ENCODE peak calls at places on chromosomes 3 and 15, in six cellular contexts. Y, N, E, W, P and S are unnamed samples.

GRCh38 chr3:128442070-128442469 is 24.6 kb downstream of the DNAJB8 start:
- DNase-seq in Y (no peak), N (no peak), E (no peak), W (no peak), P (no peak), S (no peak)

GRCh38 chr15:45918839-45919238 is 284.0 kb downstream of the SQOR start:
- DNase-seq in Y (no peak), N (no peak), E (no peak), W (no peak), P (no peak), S (no peak)

GRCh38 chr3:37377670-37378069 is 203.3 kb upstream of the LRRFIP2 start:
- DNase-seq in Y (no peak), N (no peak), E (no peak), W (no peak), P (no peak), S (no peak)

GRCh38 chr15:63918317-63918672 is 84.5 kb upstream of the HERC1 start:
- DNase-seq in Y (no peak), N (no peak), E (no peak), W (no peak), P (no peak), S (no peak)

GRCh38 chr3:138943724-138944131 is 3.2 kb downstream of the FOXL2 start:
- DNase-seq in Y (peak; percentile 35), N (no peak), E (peak; percentile 35), W (no peak), P (no peak), S (peak; percentile 48)

GRCh38 chr3:111967071-111967470 is 11.8 kb upstream of the ABHD10 start:
- DNase-seq in Y (no peak), N (no peak), E (no peak), W (no peak), P (no peak), S (no peak)

GRCh38 chr3:169199283-169199682 is 464.2 kb downstream of the MECOM start:
- DNase-seq in Y (no peak), N (no peak), E (no peak), W (no peak), P (no peak), S (no peak)

GRCh38 chr3:47932431-47932830 is 83.8 kb downstream of the MAP4 start:
- DNase-seq in Y (peak; percentile 12), N (no peak), E (no peak), W (no peak), P (peak; percentile 47), S (no peak)

GRCh38 chr15:47437492-47437891 is 279.8 kb upstream of the SEMA6D start:
- DNase-seq in Y (no peak), N (no peak), E (no peak), W (no peak), P (no peak), S (no peak)

GRCh38 chr3:182487048-182487447 is 306.3 kb upstream of the ATP11B start:
- DNase-seq in Y (no peak), N (no peak), E (no peak), W (no peak), P (no peak), S (no peak)

GRCh38 chr3:64639022-64639421 is 48.8 kb downstream of the ADAMTS9 start:
- DNase-seq in Y (no peak), N (no peak), E (no peak), W (no peak), P (no peak), S (no peak)

GRCh38 chr3:162390891-162391290 is 894.3 kb downstream of the OTOL1 start:
- DNase-seq in Y (peak; percentile 47), N (no peak), E (no peak), W (no peak), P (peak; percentile 88), S (no peak)

GRCh38 chr3:30666564-30667249 is 60.3 kb downstream of the TGFBR2 start:
- DNase-seq in Y (no peak), N (no peak), E (no peak), W (no peak), P (no peak), S (no peak)

GRCh38 chr3:178078933-178079332 is 457.3 kb upstream of the KCNMB2 start:
- DNase-seq in Y (peak; percentile 92), N (no peak), E (no peak), W (peak; percentile 81), P (peak; percentile 68), S (no peak)

GRCh38 chr3:100521439-100521845 is 29.0 kb downstream of the TMEM45A start:
- DNase-seq in Y (no peak), N (no peak), E (no peak), W (no peak), P (no peak), S (peak; percentile 84)

GRCh38 chr15:78752492-78753358 is 58.5 kb downstream of the ADAMTS7 start:
- DNase-seq in Y (no peak), N (no peak), E (no peak), W (no peak), P (no peak), S (no peak)

GRCh38 chr3:172159962-172160538 is 120.7 kb downstream of the FNDC3B start:
- DNase-seq in Y (peak; percentile 81), N (no peak), E (no peak), W (peak; percentile 40), P (peak; percentile 58), S (no peak)

GRCh38 chr15:73741401-73741836 is 11.7 kb downstream of the INSYN1 start:
- DNase-seq in Y (no peak), N (no peak), E (no peak), W (no peak), P (no peak), S (no peak)

GRCh38 chr15:89333959-89334509 is 590 bp downstream of the POLG start:
- DNase-seq in Y (peak; percentile 17), N (peak; percentile 79), E (no peak), W (no peak), P (no peak), S (no peak)

GRCh38 chr3:66486646-66487045 is 14.2 kb downstream of the LRIG1 start:
- DNase-seq in Y (peak; percentile 93), N (no peak), E (no peak), W (no peak), P (peak; percentile 85), S (no peak)

GRCh38 chr3:18111702-18112311 is 313.3 kb downstream of the SATB1 start:
- DNase-seq in Y (peak; percentile 18), N (no peak), E (no peak), W (no peak), P (peak; percentile 36), S (no peak)

GRCh38 chr3:127039719-127040118 is 56.8 kb downstream of the PLXNA1 start:
- DNase-seq in Y (no peak), N (peak; percentile 34), E (no peak), W (no peak), P (no peak), S (no peak)

GRCh38 chr3:51777985-51778384 is 1.1 kb downstream of the IQCF6 start:
- DNase-seq in Y (no peak), N (peak; percentile 72), E (no peak), W (peak; percentile 65), P (no peak), S (no peak)

GRCh38 chr3:192901435-192901834 is 16.2 kb downstream of the MB21D2 start:
- DNase-seq in Y (peak; percentile 94), N (no peak), E (no peak), W (no peak), P (peak; percentile 97), S (no peak)

GRCh38 chr15:90813796-90814192 is 54.6 kb upstream of the FURIN start:
- DNase-seq in Y (no peak), N (no peak), E (no peak), W (no peak), P (no peak), S (no peak)

GRCh38 chr15:70856884-70857546 is 3.1 kb upstream of the LARP6 start:
- DNase-seq in Y (peak; percentile 100), N (peak; percentile 86), E (no peak), W (peak; percentile 45), P (peak; percentile 99), S (peak; percentile 88)
- H3K4me3 ChIP-seq in Y (no peak overlapping the region), N (no peak overlapping the region), E (no peak overlapping the region), W (no peak overlapping the region), P (no peak overlapping the region), S (no peak overlapping the region)

DNA sequence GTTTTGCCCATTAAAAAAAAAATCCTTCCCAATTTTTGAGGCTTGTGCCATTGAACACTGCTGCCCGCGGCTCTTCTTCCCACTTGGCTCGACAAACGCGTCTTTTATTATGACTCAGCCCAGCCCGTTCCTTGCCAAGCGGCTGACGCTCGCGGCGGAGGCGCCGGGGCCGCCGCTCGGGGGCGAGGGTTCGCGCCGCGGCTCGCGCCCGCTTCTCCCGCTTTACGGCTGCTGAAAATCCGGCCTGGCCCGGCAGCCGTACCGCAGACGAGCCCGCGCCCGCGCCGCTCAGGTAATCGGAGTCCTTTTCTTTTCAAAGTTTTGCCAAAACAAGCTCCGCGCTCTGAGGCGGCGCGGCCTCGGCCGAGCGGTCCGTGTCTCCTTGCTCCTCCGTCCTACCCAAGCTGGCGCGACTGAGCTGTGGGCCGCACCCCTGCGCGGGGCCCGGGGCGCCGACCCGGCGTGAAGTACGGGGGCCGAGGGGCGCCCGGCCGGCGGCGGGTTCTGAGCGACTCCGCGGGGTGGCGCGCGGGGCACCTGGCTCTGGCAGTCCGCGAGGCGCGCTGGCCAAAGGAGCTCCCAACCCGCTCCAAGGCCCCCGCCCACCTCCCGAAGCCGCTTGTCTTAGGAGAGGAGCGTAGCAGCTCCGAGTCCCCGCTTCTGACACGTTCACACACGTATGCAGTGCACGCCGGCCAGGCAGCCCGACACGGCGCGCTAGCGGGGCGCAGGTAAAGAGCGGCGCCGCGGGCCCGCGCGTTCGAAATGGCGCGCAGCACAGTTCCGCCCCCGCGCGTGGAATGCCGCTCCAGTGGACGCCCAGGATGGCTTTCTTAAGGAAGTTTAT is 418.2 kb upstream of the NAALADL2 start:
- DNase-seq in Y (peak; percentile 94), N (peak; percentile 94), E (peak; percentile 72), W (peak; percentile 85), P (peak; percentile 91), S (peak; percentile 82)
- TF ChIP-seq CTCF in Y (no peak), N (no peak), E (no peak), W (no peak), P (no peak), S (no peak)

GRCh38 chr15:69117431-69117841 is 43.0 kb upstream of the GLCE start:
- DNase-seq in Y (no peak), N (no peak), E (no peak), W (no peak), P (no peak), S (no peak)
- H3K4me3 ChIP-seq in Y (no peak overlapping the region), N (no peak overlapping the region), E (no peak overlapping the region), W (no peak overlapping the region), P (no peak overlapping the region), S (no peak overlapping the region)

GRCh38 chr3:58332575-58333179 is at the start of gene PXK:
- DNase-seq in Y (peak; percentile 68), N (peak; percentile 91), E (peak; percentile 74), W (peak; percentile 77), P (peak; percentile 67), S (peak; percentile 95)
- TF ChIP-seq CTCF in Y (no peak), N (no peak), E (no peak), W (peak; percentile 22), P (no peak), S (no peak)

DNA sequence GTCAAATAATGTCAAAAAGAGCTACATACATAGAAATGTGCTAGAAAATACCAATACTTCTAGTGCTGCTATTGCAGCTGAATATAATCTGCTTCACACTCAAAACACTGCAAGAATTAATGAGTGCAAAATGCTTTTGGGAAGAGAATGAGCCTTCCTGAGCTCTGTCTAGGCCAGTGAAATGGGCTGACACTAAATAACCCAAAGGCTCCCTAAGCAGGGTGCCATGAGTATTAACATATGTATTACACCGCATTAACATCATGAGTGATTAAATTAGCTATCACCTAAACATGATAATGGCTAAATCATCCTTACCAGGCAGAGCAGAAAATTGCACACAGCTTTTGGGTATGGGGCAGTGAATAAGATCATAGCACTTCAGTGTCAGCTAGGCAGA is 806.3 kb upstream of the NECTIN3 start:
- DNase-seq in Y (no peak), N (no peak), E (no peak), W (no peak), P (no peak), S (no peak)
- H3K4me3 ChIP-seq in Y (no peak overlapping the region), N (no peak overlapping the region), E (no peak overlapping the region), W (no peak overlapping the region), P (no peak overlapping the region), S (no peak overlapping the region)